ENCODE peak calls at places on chromosomes 6 and 20, in four cellular contexts. O, K, U and R are unnamed samples.

GRCh38 chr20:36465109-36466080 is 75.9 kb upstream of the MYL9 start:
- DNase-seq in O (peak), K (peak), U (peak), R (no peak)

GRCh38 chr6:98957440-98957839 is 9.7 kb upstream of the FBXL4 start:
- DNase-seq in O (peak), K (peak), U (peak), R (peak)

GRCh38 chr20:750801-751200 is 17.5 kb downstream of the SLC52A3 start:
- DNase-seq in O (peak), K (no peak), U (no peak), R (no peak)

GRCh38 chr20:59994697-59995122 is 36.5 kb downstream of the CDH26 start:
- DNase-seq in O (peak), K (peak), U (peak), R (no peak)

GRCh38 chr6:169490830-169491229 is 211.0 kb downstream of the WDR27 start:
- DNase-seq in O (peak), K (peak), U (no peak), R (no peak)

GRCh38 chr6:157535354-157536217 is 154.6 kb downstream of the ZDHHC14 start:
- DNase-seq in O (peak), K (peak), U (peak), R (no peak)

GRCh38 chr6:38027685-38028373 is 208.3 kb downstream of the ZFAND3 start:
- DNase-seq in O (peak), K (peak), U (no peak), R (no peak)

GRCh38 chr6:14876778-14877613 is 368.9 kb upstream of the JARID2 start:
- DNase-seq in O (peak), K (peak), U (peak), R (no peak)

GRCh38 chr6:137927777-137928218 is 60.7 kb downstream of the TNFAIP3 start:
- DNase-seq in O (no peak), K (peak), U (no peak), R (no peak)